ENCODE peak calls at places on chromosome 5, in four cellular contexts. D, G, J and V are unnamed samples.

GRCh38 chr5:34584165-34584564 is 72.0 kb upstream of the RAI14 start:
- DNase-seq in D (no peak), G (no peak), J (no peak), V (no peak)

GRCh38 chr5:125416055-125416454 is 669.6 kb upstream of the ZNF608 start:
- DNase-seq in D (no peak), G (no peak), J (no peak), V (no peak)

GRCh38 chr5:132458651-132459030 is 31.9 kb downstream of the IRF1 start:
- DNase-seq in D (no peak), G (no peak), J (peak; percentile 65), V (peak; percentile 36)

GRCh38 chr5:157721159-157721558 is 10.1 kb upstream of the THG1L start:
- DNase-seq in D (no peak), G (no peak), J (no peak), V (no peak)

GRCh38 chr5:171422495-171422894 is 3.0 kb downstream of the FGF18 start:
- DNase-seq in D (no peak), G (no peak), J (no peak), V (no peak)

GRCh38 chr5:181191526-181192336 is 13.3 kb downstream of the TRIM7 start:
- DNase-seq in D (peak; percentile 94), G (peak; percentile 96), J (peak; percentile 96), V (no peak)

GRCh38 chr5:107704686-107705389 is 34.1 kb upstream of the EFNA5 start:
- DNase-seq in D (no peak), G (no peak), J (no peak), V (no peak)

GRCh38 chr5:172696171-172696849 is 55.2 kb downstream of the NEURL1B start:
- DNase-seq in D (no peak), G (no peak), J (peak; percentile 25), V (no peak)

GRCh38 chr5:68329554-68329953 is 114.0 kb downstream of the PIK3R1 start:
- DNase-seq in D (no peak), G (no peak), J (peak; percentile 78), V (no peak)

GRCh38 chr5:40916213-40916612 is 6.9 kb downstream of the C7 start:
- DNase-seq in D (no peak), G (no peak), J (no peak), V (no peak)

GRCh38 chr5:56206126-56206525 is 27.0 kb downstream of the ANKRD55 start:
- DNase-seq in D (no peak), G (no peak), J (peak; percentile 67), V (no peak)

GRCh38 chr5:132718544-132719312 is 18.6 kb downstream of the KIF3A start:
- DNase-seq in D (no peak), G (no peak), J (no peak), V (no peak)

GRCh38 chr5:35063386-35063785 is 15.6 kb upstream of the AGXT2 start:
- DNase-seq in D (no peak), G (no peak), J (peak; percentile 59), V (no peak)

GRCh38 chr5:42876375-42876844 is 64.7 kb upstream of the SELENOP start:
- DNase-seq in D (no peak), G (no peak), J (no peak), V (no peak)

GRCh38 chr5:119290161-119290569 is 65.7 kb upstream of the TNFAIP8 start:
- DNase-seq in D (no peak), G (no peak), J (no peak), V (no peak)

GRCh38 chr5:72889324-72889723 is 66.5 kb upstream of the FCHO2 start:
- DNase-seq in D (no peak), G (no peak), J (no peak), V (no peak)

GRCh38 chr5:89351232-89351631 is 468.2 kb upstream of the MEF2C start:
- DNase-seq in D (no peak), G (peak; percentile 5), J (peak; percentile 73), V (no peak)

GRCh38 chr5:172902497-172903472 is 56.4 kb upstream of the RPL26L1 start:
- DNase-seq in D (peak; percentile 89), G (peak; percentile 99), J (peak; percentile 96), V (peak; percentile 89)

GRCh38 chr5:14439087-14439841 is 142.3 kb upstream of the OTULINL start:
- DNase-seq in D (no peak), G (no peak), J (peak; percentile 62), V (no peak)

GRCh38 chr5:57243286-57244137 is 69.7 kb downstream of the GPBP1 start:
- DNase-seq in D (no peak), G (no peak), J (no peak), V (no peak)

GRCh38 chr5:135028791-135029467 is 5.1 kb downstream of the PITX1 start:
- DNase-seq in D (no peak), G (no peak), J (no peak), V (no peak)

GRCh38 chr5:36728697-36729543 is 122.5 kb downstream of the SLC1A3 start:
- DNase-seq in D (no peak), G (peak; percentile 69), J (peak; percentile 63), V (no peak)

GRCh38 chr5:119031047-119031886 is 39.6 kb upstream of the DMXL1 start:
- DNase-seq in D (no peak), G (no peak), J (no peak), V (no peak)

DNA sequence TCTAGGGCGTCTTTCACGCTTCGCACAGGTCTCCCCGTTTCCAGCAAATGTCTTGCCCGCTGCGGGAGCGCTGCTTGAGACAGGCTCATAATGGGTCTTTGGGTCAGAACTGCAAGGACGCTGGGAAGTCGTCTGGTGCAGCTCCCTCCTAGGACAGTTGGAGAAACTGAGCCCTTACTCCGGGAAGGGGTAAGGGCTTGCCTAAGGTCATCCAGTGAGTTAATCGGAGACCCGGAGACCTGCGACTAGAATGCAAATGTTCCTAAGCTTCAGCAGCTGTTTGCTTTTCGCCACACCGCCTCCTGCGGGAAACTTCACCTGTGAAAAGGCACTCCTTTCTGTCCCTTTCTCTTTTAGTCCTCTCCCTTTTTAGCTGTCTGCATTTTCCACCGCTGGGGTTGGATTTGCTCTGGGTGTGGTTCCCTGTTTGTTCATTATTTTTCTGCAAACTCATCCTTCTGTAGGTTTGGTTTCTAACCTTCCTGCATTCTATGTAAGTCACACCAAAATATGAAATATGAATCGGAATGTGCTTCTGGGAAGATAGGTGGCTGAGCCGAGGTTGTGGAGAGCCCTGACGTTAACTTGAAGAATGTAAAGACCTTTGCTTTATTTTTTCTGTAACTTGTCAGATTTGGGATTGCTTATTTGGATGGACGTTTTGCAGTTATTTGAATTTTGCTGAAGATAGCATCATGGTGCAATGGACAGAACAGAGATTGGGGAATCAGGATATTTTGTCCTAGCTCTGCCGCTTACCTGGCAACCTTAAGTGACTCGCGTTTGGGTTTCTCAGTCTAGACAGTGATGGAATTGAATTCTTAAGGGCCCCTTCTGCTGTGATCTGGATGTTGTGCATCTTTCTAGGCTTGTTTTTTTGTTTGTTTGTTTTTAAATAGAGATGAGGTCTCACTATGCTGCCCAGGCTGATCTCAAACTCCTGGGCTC is 909 bp downstream of the SLC36A1 start:
- DNase-seq in D (no peak), G (peak; percentile 13), J (peak; percentile 2), V (no peak)
- TF ChIP-seq CTCF in D (no peak), G (no peak), J (no peak), V (peak; percentile 37)

GRCh38 chr5:149380466-149381121 is 1.5 kb upstream of the IL17B start:
- DNase-seq in D (no peak), G (no peak), J (no peak), V (no peak)

GRCh38 chr5:149381986-149382338 is 2.9 kb upstream of the IL17B start:
- DNase-seq in D (peak; percentile 77), G (peak; percentile 68), J (peak; percentile 67), V (no peak)

GRCh38 chr5:149382517-149383220 is 3.6 kb upstream of the IL17B start:
- DNase-seq in D (no peak), G (no peak), J (no peak), V (no peak)

GRCh38 chr5:149379807-149380374 is 799 bp upstream of the IL17B start:
- DNase-seq in D (no peak), G (no peak), J (no peak), V (no peak)

GRCh38 chr5:149381261-149381985 is 2.3 kb upstream of the IL17B start:
- DNase-seq in D (no peak), G (no peak), J (no peak), V (no peak)
- H3K4me3 ChIP-seq in D (no peak overlapping the region), G (no peak overlapping the region), J (no peak overlapping the region), V (no peak overlapping the region)

DNA sequence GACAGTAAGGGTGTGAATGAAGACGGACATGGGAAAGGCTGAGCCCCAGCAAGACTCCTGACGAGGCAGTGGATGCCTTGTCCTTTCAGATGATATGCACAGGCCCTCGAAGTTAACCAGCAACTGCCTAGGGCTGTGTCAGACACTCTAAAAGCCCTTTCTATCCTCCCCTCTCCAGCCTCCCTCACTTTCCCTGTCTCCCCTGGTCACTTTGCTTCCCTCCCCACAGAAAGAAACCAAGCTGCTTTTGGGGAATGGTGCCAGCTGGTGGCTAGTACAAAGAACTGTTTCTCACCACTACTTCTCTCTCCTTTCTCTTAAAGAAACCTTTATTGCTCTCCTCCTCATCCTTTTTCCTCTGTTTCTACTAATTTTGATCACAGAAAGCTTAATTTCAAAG is 21.4 kb downstream of the LHFPL2 start:
- DNase-seq in D (no peak), G (peak; percentile 33), J (peak; percentile 24), V (no peak)
- TF ChIP-seq CTCF in D (no peak), G (peak; percentile 44), J (peak; percentile 53), V (peak; percentile 77)

DNA sequence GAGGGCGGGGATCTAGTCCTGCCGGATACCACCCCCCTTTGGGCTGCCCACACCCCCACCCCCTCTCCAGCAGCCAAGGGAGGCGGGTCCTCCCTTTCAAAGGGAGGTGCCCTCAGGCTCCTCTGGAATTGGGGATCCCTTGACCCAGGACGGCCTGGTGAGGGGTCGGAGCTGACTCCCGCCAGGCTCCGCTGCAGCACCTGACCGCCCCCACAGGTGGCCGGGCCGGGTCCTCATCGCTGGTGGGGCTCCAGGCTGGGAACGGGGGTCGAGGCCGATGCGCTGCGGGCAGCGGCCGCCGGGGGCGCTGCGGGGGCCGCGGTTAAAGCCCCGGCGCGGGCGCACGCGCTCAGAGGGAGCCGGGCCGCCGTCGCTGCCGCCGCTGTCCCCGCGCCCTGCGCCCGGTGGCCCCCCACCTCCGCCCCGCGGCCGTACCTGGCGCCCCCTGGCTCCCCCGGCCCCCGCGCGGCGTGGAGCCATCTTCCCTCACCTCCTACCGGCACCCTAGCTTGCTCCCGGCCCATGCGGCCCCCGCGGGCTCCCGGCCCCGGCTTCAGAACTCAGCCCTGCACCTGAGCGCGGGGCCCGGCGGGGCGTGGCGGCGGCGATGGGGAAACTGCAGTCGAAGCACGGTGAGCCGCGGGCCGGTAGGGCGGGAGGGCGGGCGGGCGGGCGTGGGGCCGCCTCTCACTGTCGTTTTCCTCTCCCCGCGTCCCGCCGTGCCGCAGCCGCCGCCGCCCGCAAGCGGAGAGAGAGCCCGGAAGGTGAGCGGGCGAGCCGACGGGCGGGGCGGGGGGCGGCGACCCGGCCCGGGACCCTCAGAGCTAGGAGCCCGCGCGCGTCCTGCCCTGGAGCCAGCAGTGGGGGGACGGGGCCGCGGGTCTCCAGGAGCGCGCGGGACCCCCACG is at the start of gene NKD2:
- DNase-seq in D (peak; percentile 30), G (peak; percentile 29), J (no peak), V (no peak)
- H3K4me3 ChIP-seq in D (peak within 1 kb of the TSS; percentile 50), G (peak within 1 kb of the TSS; percentile 64), J (no peak within 1 kb of the TSS), V (peak within 1 kb of the TSS; percentile 27)

GRCh38 chr5:53337827-53338226 is 142.6 kb upstream of the FST start:
- DNase-seq in D (no peak), G (no peak), J (no peak), V (no peak)

GRCh38 chr5:53333160-53333559 is 147.3 kb upstream of the FST start:
- DNase-seq in D (no peak), G (no peak), J (peak; percentile 94), V (no peak)

GRCh38 chr5:53331463-53331862 is 149.0 kb upstream of the FST start:
- DNase-seq in D (no peak), G (peak; percentile 16), J (peak; percentile 80), V (no peak)

GRCh38 chr5:53334431-53334941 is 145.9 kb upstream of the FST start:
- DNase-seq in D (no peak), G (no peak), J (peak; percentile 85), V (no peak)

GRCh38 chr5:53335115-53335514 is 145.3 kb upstream of the FST start:
- DNase-seq in D (no peak), G (peak; percentile 26), J (peak; percentile 35), V (no peak)
- TF ChIP-seq CTCF in D (no peak), G (no peak), J (peak; percentile 45), V (peak; percentile 61)

GRCh38 chr5:75567710-75568109 is 43.5 kb upstream of the ANKDD1B start:
- DNase-seq in D (no peak), G (peak; percentile 53), J (no peak), V (peak; percentile 7)
- H3K4me3 ChIP-seq in D (no peak overlapping the region), G (no peak overlapping the region), J (no peak overlapping the region), V (no peak overlapping the region)